ENCODE peak calls at places on chromosomes 2 and 18, in four cellular contexts. F is heart right ventricle, D is AG04450, T is right lobe of liver. U is an unnamed sample.

GRCh38 chr2:122955761-122956160 is 1069.3 kb upstream of the CNTNAP5 start:
- DNase-seq in F (no peak), D (no peak), T (no peak), U (no peak)

GRCh38 chr2:173033080-173033479 is 42.6 kb upstream of the MAP3K20 start:
- DNase-seq in F (no peak), D (no peak), T (no peak), U (peak)

GRCh38 chr18:76495435-76496199 is 575 bp upstream of the ZNF516 start:
- DNase-seq in F (peak), D (no peak), T (peak), U (no peak)

GRCh38 chr18:47191956-47192355 is 15.8 kb upstream of the IER3IP1 start:
- DNase-seq in F (no peak), D (no peak), T (no peak), U (no peak)

GRCh38 chr18:51191139-51191717 is 6.3 kb downstream of the MEX3C start:
- DNase-seq in F (no peak), D (no peak), T (no peak), U (no peak)

GRCh38 chr2:237732790-237733349 is 65.7 kb upstream of the RBM44 start:
- DNase-seq in F (peak), D (no peak), T (peak), U (no peak)

GRCh38 chr18:74351354-74351753 is 35.7 kb downstream of the C18orf63 start:
- DNase-seq in F (no peak), D (peak), T (peak), U (no peak)

GRCh38 chr2:233437439-233437955 is 83.2 kb downstream of the DGKD start:
- DNase-seq in F (no peak), D (no peak), T (peak), U (no peak)

GRCh38 chr2:197297262-197297661 is 13.3 kb downstream of the ANKRD44 start:
- DNase-seq in F (no peak), D (no peak), T (no peak), U (no peak)

GRCh38 chr2:236866542-236867340 is 218.9 kb upstream of the COPS8 start:
- DNase-seq in F (no peak), D (no peak), T (no peak), U (no peak)

GRCh38 chr18:74579704-74580103 is 18.0 kb upstream of the ZNF407 start:
- DNase-seq in F (no peak), D (no peak), T (no peak), U (no peak)

GRCh38 chr18:75478996-75479870 is 51.7 kb upstream of the SMIM21 start:
- DNase-seq in F (no peak), D (no peak), T (no peak), U (peak)

GRCh38 chr2:219388127-219388844 is 574 bp upstream of the DNPEP start:
- DNase-seq in F (peak), D (peak), T (peak), U (peak)
- H3K4me3 ChIP-seq in F (peak), D (peak), T (peak), U (peak)

GRCh38 chr2:117703868-117704267 is 110.6 kb upstream of the DDX18 start:
- DNase-seq in F (no peak), D (no peak), T (no peak), U (no peak)
- TF ChIP-seq CTCF in F (no peak), D (no peak), T (no peak), U (no peak)

GRCh38 chr2:70090706-70091334 is 3.5 kb downstream of the PCBP1 start:
- DNase-seq in F (no peak), D (no peak), T (no peak), U (no peak)

GRCh38 chr2:70088508-70089219 is 1.4 kb downstream of the PCBP1 start:
- DNase-seq in F (no peak), D (no peak), T (no peak), U (no peak)

GRCh38 chr2:70089220-70089945 is 2.1 kb downstream of the PCBP1 start:
- DNase-seq in F (peak), D (no peak), T (peak), U (no peak)

GRCh38 chr2:70091364-70091763 is 4.1 kb downstream of the PCBP1 start:
- DNase-seq in F (no peak), D (no peak), T (no peak), U (no peak)

GRCh38 chr2:70089946-70090523 is 2.8 kb downstream of the PCBP1 start:
- DNase-seq in F (no peak), D (no peak), T (no peak), U (no peak)
- H3K4me3 ChIP-seq in F (peak), D (peak), T (peak), U (peak)

GRCh38 chr2:117936871-117937428 is 76.9 kb downstream of the CCDC93 start:
- DNase-seq in F (peak), D (no peak), T (no peak), U (no peak)
- TF ChIP-seq CTCF in F (no peak), D (no peak), T (no peak), U (no peak)

GRCh38 chr2:239370876-239371725 is 29.7 kb downstream of the HDAC4 start:
- DNase-seq in F (no peak), D (no peak), T (peak), U (no peak)
- H3K4me3 ChIP-seq in F (no peak), D (no peak), T (no peak), U (no peak)